ENCODE peak calls at places on chromosomes 7 and 10, in eight cellular contexts. Z is fibroblast of lung, W is GM23338, P is mammary epithelial cell, M is K562, L is breast epithelium, C is keratinocyte, R is IMR-90. V is an unnamed sample. For H3K36me3, the result is how much of the 10 kb centered on the place peaks cover.

GRCh38 chr7:153567426-153567825 is 484.8 kb upstream of the DPP6 start:
- DNase-seq in Z (no peak), W (no peak), P (peak), M (no peak), L (peak), C (peak), R (no peak), V (no peak)

GRCh38 chr10:45379303-45379726 is 5.3 kb downstream of the ALOX5 start:
- DNase-seq in Z (no peak), W (no peak), P (no peak), M (no peak), L (no peak), C (no peak), R (no peak), V (peak)

GRCh38 chr10:75408911-75409885 is 7.6 kb upstream of the ZNF503 start:
- DNase-seq in Z (no peak), W (peak), P (peak), M (peak), L (no peak), C (no peak), R (no peak), V (peak)

GRCh38 chr10:118850418-118851061 is 95.8 kb upstream of the CACUL1 start:
- DNase-seq in Z (peak), W (peak), P (peak), M (peak), L (no peak), C (no peak), R (peak), V (peak)

GRCh38 chr7:152760384-152761115 is 998 bp downstream of the ACTR3B start:
- DNase-seq in Z (peak), W (peak), P (no peak), M (peak), L (no peak), C (no peak), R (peak), V (no peak)

GRCh38 chr10:128310966-128311658 is 184.9 kb upstream of the MKI67 start:
- DNase-seq in Z (no peak), W (peak), P (no peak), M (no peak), L (no peak), C (no peak), R (no peak), V (no peak)

GRCh38 chr7:73342645-73343044 is 14.7 kb downstream of the FKBP6 start:
- DNase-seq in Z (peak), W (peak), P (peak), M (no peak), L (no peak), C (no peak), R (peak), V (no peak)

GRCh38 chr10:25405871-25406270 is 231.1 kb downstream of the GPR158 start:
- DNase-seq in Z (no peak), W (no peak), P (peak), M (no peak), L (no peak), C (no peak), R (no peak), V (no peak)

GRCh38 chr10:124106241-124106905 is 13.0 kb upstream of the CHST15 start:
- DNase-seq in Z (peak), W (no peak), P (peak), M (no peak), L (peak), C (peak), R (peak), V (no peak)

GRCh38 chr7:66163186-66163610 is 41.9 kb upstream of the TPST1 start:
- DNase-seq in Z (no peak), W (no peak), P (peak), M (no peak), L (no peak), C (no peak), R (no peak), V (no peak)

GRCh38 chr7:21355406-21355874 is 72.4 kb upstream of the SP4 start:
- DNase-seq in Z (no peak), W (no peak), P (no peak), M (peak), L (no peak), C (no peak), R (no peak), V (no peak)

GRCh38 chr7:148230341-148230740 is 360.2 kb upstream of the C7orf33 start:
- DNase-seq in Z (no peak), W (no peak), P (no peak), M (no peak), L (no peak), C (no peak), R (no peak), V (no peak)

GRCh38 chr7:120114626-120115025 is 158.3 kb upstream of the KCND2 start:
- DNase-seq in Z (no peak), W (no peak), P (no peak), M (no peak), L (no peak), C (no peak), R (no peak), V (no peak)

GRCh38 chr10:61937631-61938284 is 36.3 kb downstream of the ARID5B start:
- DNase-seq in Z (peak), W (no peak), P (peak), M (no peak), L (no peak), C (no peak), R (peak), V (no peak)

GRCh38 chr7:5423844-5424688 is 432 bp upstream of the TNRC18 start:
- DNase-seq in Z (peak), W (peak), P (peak), M (peak), L (peak), C (peak), R (peak), V (peak)

GRCh38 chr10:101301111-101301731 is 52.7 kb upstream of the BTRC start:
- DNase-seq in Z (peak), W (peak), P (peak), M (peak), L (no peak), C (peak), R (peak), V (peak)

GRCh38 chr7:6636741-6637543 is at the start of gene ZNF316:
- DNase-seq in Z (peak), W (no peak), P (peak), M (peak), L (no peak), C (no peak), R (peak), V (peak)

GRCh38 chr7:115600196-115600595 is 430.4 kb downstream of the TFEC start:
- DNase-seq in Z (peak), W (no peak), P (no peak), M (no peak), L (no peak), C (no peak), R (peak), V (no peak)

GRCh38 chr7:127865466-127865865 is 165.8 kb downstream of the LRRC4 start:
- DNase-seq in Z (peak), W (no peak), P (peak), M (no peak), L (no peak), C (no peak), R (peak), V (no peak)

GRCh38 chr10:115278294-115278693 is 185.1 kb downstream of the ATRNL1 start:
- DNase-seq in Z (no peak), W (no peak), P (no peak), M (no peak), L (no peak), C (no peak), R (no peak), V (no peak)

GRCh38 chr7:233456-234035 is 41.2 kb downstream of the FAM20C start:
- DNase-seq in Z (peak), W (no peak), P (no peak), M (no peak), L (no peak), C (no peak), R (peak), V (peak)

GRCh38 chr7:17530741-17531417 is 232.4 kb downstream of the AHR start:
- DNase-seq in Z (peak), W (peak), P (peak), M (no peak), L (no peak), C (no peak), R (peak), V (no peak)

GRCh38 chr10:23110722-23111660 is 15.6 kb downstream of the MSRB2 start:
- DNase-seq in Z (no peak), W (no peak), P (no peak), M (no peak), L (no peak), C (no peak), R (no peak), V (no peak)

GRCh38 chr7:118153551-118154177 is 30.3 kb upstream of the LSM8 start:
- DNase-seq in Z (peak), W (peak), P (peak), M (peak), L (no peak), C (no peak), R (peak), V (no peak)

GRCh38 chr10:79320785-79321493 is 26.3 kb upstream of the PPIF start:
- DNase-seq in Z (peak), W (no peak), P (peak), M (no peak), L (no peak), C (peak), R (peak), V (no peak)

GRCh38 chr7:41169307-41169706 is 533.6 kb downstream of the INHBA start:
- DNase-seq in Z (no peak), W (no peak), P (no peak), M (no peak), L (no peak), C (no peak), R (peak), V (no peak)

GRCh38 chr10:44961931-44962750 is 2.5 kb downstream of the RASSF4 start:
- DNase-seq in Z (no peak), W (no peak), P (no peak), M (no peak), L (no peak), C (no peak), R (no peak), V (peak)

GRCh38 chr10:21807162-21807561 is 196.4 kb downstream of the DNAJC1 start:
- DNase-seq in Z (no peak), W (peak), P (no peak), M (peak), L (no peak), C (no peak), R (no peak), V (no peak)

GRCh38 chr10:89114846-89115625 is 92.1 kb downstream of the CH25H start:
- DNase-seq in Z (no peak), W (no peak), P (no peak), M (no peak), L (no peak), C (no peak), R (no peak), V (no peak)

GRCh38 chr10:102131286-102132170 is 1.3 kb upstream of the PPRC1 start:
- DNase-seq in Z (no peak), W (no peak), P (peak), M (no peak), L (no peak), C (no peak), R (peak), V (no peak)

GRCh38 chr10:74585231-74586087 is 240.9 kb upstream of the KAT6B start:
- DNase-seq in Z (peak), W (no peak), P (peak), M (no peak), L (no peak), C (no peak), R (peak), V (no peak)

GRCh38 chr10:44913312-44914079 is 2.4 kb downstream of the TMEM72 start:
- DNase-seq in Z (no peak), W (no peak), P (no peak), M (peak), L (no peak), C (no peak), R (no peak), V (no peak)

GRCh38 chr10:9229702-9230101 is 1175.2 kb downstream of the GATA3 start:
- DNase-seq in Z (no peak), W (no peak), P (no peak), M (no peak), L (no peak), C (no peak), R (no peak), V (no peak)

GRCh38 chr10:114444819-114445218 is 40.5 kb upstream of the AFAP1L2 start:
- DNase-seq in Z (no peak), W (no peak), P (no peak), M (no peak), L (no peak), C (no peak), R (no peak), V (no peak)

GRCh38 chr7:1950623-1951523 is 280.8 kb downstream of the ELFN1 start:
- DNase-seq in Z (peak), W (no peak), P (no peak), M (peak), L (no peak), C (no peak), R (peak), V (peak)

GRCh38 chr7:46029111-46029704 is 108.1 kb upstream of the IGFBP3 start:
- DNase-seq in Z (no peak), W (no peak), P (no peak), M (no peak), L (no peak), C (no peak), R (no peak), V (no peak)

GRCh38 chr7:16393862-16394422 is 27.4 kb downstream of the CRPPA start:
- DNase-seq in Z (no peak), W (no peak), P (no peak), M (no peak), L (no peak), C (no peak), R (no peak), V (no peak)

GRCh38 chr7:149559711-149560110 is 62.1 kb upstream of the ZNF746 start:
- DNase-seq in Z (peak), W (no peak), P (peak), M (no peak), L (no peak), C (peak), R (peak), V (no peak)

GRCh38 chr7:149564340-149565095 is 66.9 kb upstream of the ZNF746 start:
- DNase-seq in Z (no peak), W (no peak), P (no peak), M (peak), L (no peak), C (no peak), R (no peak), V (no peak)

GRCh38 chr7:149561072-149561471 is 63.5 kb upstream of the ZNF746 start:
- DNase-seq in Z (no peak), W (no peak), P (no peak), M (no peak), L (no peak), C (no peak), R (no peak), V (no peak)

GRCh38 chr7:149565096-149565382 is 67.4 kb upstream of the ZNF746 start:
- DNase-seq in Z (no peak), W (no peak), P (no peak), M (no peak), L (no peak), C (no peak), R (no peak), V (no peak)

GRCh38 chr7:149562602-149563001 is 65.0 kb upstream of the ZNF746 start:
- DNase-seq in Z (peak), W (no peak), P (peak), M (no peak), L (no peak), C (peak), R (peak), V (no peak)
- H3K36me3 ChIP-seq in Z (under half), W (under half), P (under half), M (half or more), L (under half), C (under half), R (under half), V (under half)

GRCh38 chr7:151141281-151141854 is 26.1 kb downstream of the GBX1 start:
- DNase-seq in Z (no peak), W (no peak), P (no peak), M (no peak), L (peak), C (no peak), R (no peak), V (no peak)
- H3K36me3 ChIP-seq in Z (under half), W (under half), P (under half), M (half or more), L (under half), C (under half), R (half or more), V (half or more)

DNA sequence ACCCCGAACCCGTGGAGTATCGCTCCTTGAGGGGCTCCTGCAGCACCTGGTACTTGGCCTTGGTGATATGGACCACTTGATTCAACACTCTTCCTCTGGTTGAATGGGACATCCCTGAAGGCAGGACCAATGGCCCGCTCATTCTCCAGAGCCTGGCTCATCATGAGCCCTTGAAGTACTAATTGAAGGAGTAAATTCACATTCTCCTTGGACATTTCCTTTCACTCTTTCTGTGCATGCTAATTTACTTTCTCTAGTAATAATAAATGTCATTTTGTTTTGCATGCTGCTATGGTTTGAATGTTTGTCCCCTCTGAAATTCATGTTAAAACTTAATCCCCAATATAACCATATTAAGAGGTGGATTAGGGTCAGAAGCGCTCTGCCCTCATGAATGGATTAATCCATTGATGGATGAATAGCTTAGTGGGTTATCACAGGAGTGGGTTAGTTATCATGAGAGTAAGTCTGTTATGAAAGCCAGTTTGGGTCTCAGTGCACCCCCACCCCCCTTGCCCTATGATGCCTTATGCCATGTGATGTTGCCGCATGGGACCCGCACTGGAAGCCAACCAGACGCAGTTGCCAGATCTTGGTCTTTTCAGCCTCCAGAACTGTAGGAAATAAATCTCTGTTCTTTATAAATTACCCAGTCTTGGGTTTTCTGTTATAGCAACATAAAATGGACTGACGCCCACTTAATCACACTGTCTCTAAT is 23.8 kb downstream of the FGFBP3 start:
- DNase-seq in Z (no peak), W (no peak), P (no peak), M (no peak), L (no peak), C (no peak), R (no peak), V (no peak)
- H3K36me3 ChIP-seq in Z (under half), W (under half), P (under half), M (under half), L (under half), C (under half), R (under half), V (under half)

GRCh38 chr10:72204724-72205123 is 11.1 kb upstream of the ANAPC16 start:
- DNase-seq in Z (no peak), W (no peak), P (no peak), M (no peak), L (no peak), C (no peak), R (no peak), V (no peak)
- H3K36me3 ChIP-seq in Z (under half), W (under half), P (under half), M (under half), L (under half), C (under half), R (under half), V (under half)

DNA sequence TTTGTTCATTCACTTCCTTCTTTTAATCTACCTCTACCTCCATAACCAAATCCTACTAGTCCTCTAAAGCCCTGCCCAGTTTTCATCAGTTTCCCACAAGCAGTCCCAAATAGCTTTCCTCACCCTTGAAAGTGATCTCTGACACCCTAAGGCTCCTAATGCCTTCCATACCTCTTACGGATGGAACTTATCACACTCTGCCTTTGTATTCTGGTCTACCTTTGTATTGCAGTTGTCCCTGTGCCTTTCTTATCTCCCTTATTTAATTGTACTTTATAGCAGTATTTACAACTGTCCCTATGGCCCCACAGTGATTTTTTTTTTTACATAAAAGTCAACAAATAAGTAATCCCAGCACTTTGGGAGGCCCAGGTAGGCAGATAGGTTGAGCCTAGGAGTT is 33.8 kb downstream of the ACSL5 start:
- DNase-seq in Z (no peak), W (no peak), P (no peak), M (no peak), L (no peak), C (no peak), R (no peak), V (no peak)
- H3K36me3 ChIP-seq in Z (under half), W (under half), P (under half), M (under half), L (under half), C (under half), R (under half), V (under half)

GRCh38 chr7:134446923-134447322 is 12.0 kb downstream of the AKR1B1 start:
- DNase-seq in Z (no peak), W (no peak), P (no peak), M (no peak), L (no peak), C (no peak), R (no peak), V (no peak)

GRCh38 chr7:134444198-134444960 is 14.5 kb downstream of the AKR1B1 start:
- DNase-seq in Z (no peak), W (no peak), P (no peak), M (no peak), L (no peak), C (no peak), R (no peak), V (no peak)

GRCh38 chr7:134443396-134444070 is 15.4 kb downstream of the AKR1B1 start:
- DNase-seq in Z (no peak), W (no peak), P (peak), M (no peak), L (no peak), C (no peak), R (no peak), V (no peak)

GRCh38 chr7:134446446-134446845 is 12.5 kb downstream of the AKR1B1 start:
- DNase-seq in Z (no peak), W (no peak), P (no peak), M (no peak), L (no peak), C (no peak), R (no peak), V (no peak)

DNA sequence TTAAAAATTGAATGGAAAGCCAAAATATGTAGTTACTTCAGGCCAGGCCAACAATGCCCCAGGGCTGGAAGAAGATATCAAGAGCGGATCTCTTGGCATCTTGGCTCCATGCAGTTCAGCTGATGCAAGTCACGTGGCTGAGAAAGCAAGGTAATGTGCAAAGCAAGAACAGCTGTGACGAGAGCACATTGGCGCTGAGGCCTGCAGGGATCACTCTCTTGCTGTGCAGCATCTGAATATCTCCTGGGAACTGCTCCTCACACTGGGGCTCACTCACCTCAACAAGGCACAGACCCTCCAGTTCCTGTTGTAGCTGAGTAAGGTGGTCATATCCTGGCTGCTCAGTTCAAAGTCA is 14.0 kb downstream of the AKR1B1 start:
- DNase-seq in Z (no peak), W (no peak), P (no peak), M (no peak), L (no peak), C (no peak), R (no peak), V (no peak)
- H3K36me3 ChIP-seq in Z (under half), W (under half), P (under half), M (under half), L (under half), C (under half), R (half or more), V (under half)

DNA sequence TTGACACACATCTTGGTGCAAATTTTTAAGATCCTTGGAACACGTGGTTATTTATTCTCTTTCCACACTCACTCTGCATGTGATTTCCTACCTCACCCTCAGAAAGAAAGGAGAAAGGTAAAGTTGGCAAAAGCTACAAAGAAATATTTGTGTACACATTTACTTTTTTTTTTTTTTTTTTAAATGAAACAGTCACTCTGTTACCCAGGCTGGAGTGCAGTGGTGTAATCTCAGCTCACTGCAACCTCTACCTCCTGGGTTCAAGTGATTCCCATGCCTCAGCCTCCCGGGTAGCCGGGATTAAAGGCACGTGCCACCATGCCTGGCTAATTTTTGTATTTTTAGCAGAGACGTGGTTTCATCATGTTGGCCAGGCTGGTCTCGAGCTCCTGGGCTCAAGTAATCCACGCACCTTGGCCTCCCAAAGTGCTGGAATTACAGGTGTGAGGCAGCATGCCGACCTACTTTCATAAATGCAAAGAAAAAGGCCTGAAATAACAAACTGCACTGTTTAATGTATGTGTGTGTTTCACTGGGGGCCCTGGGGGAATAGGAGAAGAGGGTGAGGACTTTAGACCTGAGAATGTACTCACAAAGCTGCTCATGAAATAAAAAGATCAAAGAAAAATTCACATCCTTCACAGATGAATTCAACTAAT is 71.6 kb upstream of the GRID1 start:
- DNase-seq in Z (no peak), W (no peak), P (no peak), M (no peak), L (no peak), C (no peak), R (no peak), V (no peak)
- H3K36me3 ChIP-seq in Z (under half), W (under half), P (under half), M (half or more), L (under half), C (under half), R (under half), V (half or more)

V was measured in upper lobe of left lung.